ENCODE peak calls at places on chromosomes 1 and 21, in seven cellular contexts. K is fibroblast of the conjunctiva, L is PC-3, U is endothelial cell of umbilical vein, M is GM04504, W is right lobe of liver, D is Caki2. N is an unnamed sample.

GRCh38 chr1:18963968-18964367 is 7.5 kb upstream of the IFFO2 start:
- DNase-seq in M (no peak), U (no peak), K (no peak), W (no peak), L (no peak), D (no peak), N (no peak)

GRCh38 chr1:50527249-50527986 is 104.2 kb upstream of the DMRTA2 start:
- DNase-seq in U (no peak), L (no peak), K (no peak), D (peak; percentile 23), W (no peak), M (no peak), N (no peak)

GRCh38 chr1:53578358-53578757 is 119.2 kb downstream of the DMRTB1 start:
- DNase-seq in L (no peak), M (no peak), D (no peak), W (no peak), U (no peak), K (no peak), N (no peak)

GRCh38 chr21:33372582-33372981 is 30.6 kb upstream of the IFNGR2 start:
- DNase-seq in W (no peak), U (no peak), K (no peak), D (no peak), M (no peak), L (no peak), N (no peak)

GRCh38 chr21:32238063-32238462 is 40.8 kb downstream of the MIS18A start:
- DNase-seq in L (no peak), D (no peak), U (no peak), K (no peak), M (no peak), W (no peak), N (no peak)

GRCh38 chr1:2194898-2195673 is 514 bp upstream of the FAAP20 start:
- DNase-seq in M (peak; percentile 74), U (peak; percentile 86), D (peak; percentile 86), W (peak; percentile 95), L (peak; percentile 92), K (peak; percentile 66), N (peak; percentile 70)

GRCh38 chr1:43511394-43511793 is 19.3 kb upstream of the PTPRF start:
- DNase-seq in M (no peak), L (no peak), U (no peak), W (no peak), D (no peak), K (no peak), N (no peak)

GRCh38 chr1:8266436-8267165 is 51.3 kb upstream of the SLC45A1 start:
- DNase-seq in D (peak; percentile 20), M (no peak), W (no peak), K (no peak), L (no peak), U (peak; percentile 28), N (no peak)

GRCh38 chr1:22176258-22176657 is 33.4 kb upstream of the WNT4 start:
- DNase-seq in D (no peak), W (no peak), L (no peak), K (no peak), M (no peak), U (no peak), N (peak; percentile 69)

GRCh38 chr1:235597867-235598553 is 51.6 kb downstream of the GNG4 start:
- DNase-seq in W (no peak), L (peak; percentile 56), M (peak; percentile 13), U (peak; percentile 18), K (peak; percentile 10), D (no peak), N (no peak)

GRCh38 chr1:166117776-166118175 is 49.0 kb downstream of the FAM78B start:
- DNase-seq in W (no peak), L (no peak), M (no peak), D (no peak), U (no peak), K (no peak), N (no peak)

GRCh38 chr1:211376807-211377206 is 50.2 kb downstream of the TRAF5 start:
- DNase-seq in W (no peak), K (no peak), D (no peak), U (no peak), M (no peak), L (no peak), N (no peak)

GRCh38 chr1:29688477-29689365 is 452.4 kb downstream of the PTPRU start:
- DNase-seq in W (no peak), U (peak; percentile 56), L (peak; percentile 58), K (no peak), M (no peak), D (no peak), N (no peak)

GRCh38 chr1:175221548-175222175 is 29.1 kb upstream of the KIAA0040 start:
- DNase-seq in M (no peak), K (no peak), L (peak; percentile 29), U (peak; percentile 43), D (peak; percentile 64), W (no peak), N (no peak)

GRCh38 chr1:183032122-183032921 is 9.1 kb downstream of the LAMC1 start:
- DNase-seq in D (peak; percentile 58), M (no peak), U (peak; percentile 1), W (no peak), L (peak; percentile 55), K (no peak), N (no peak)

GRCh38 chr1:50750021-50750619 is 209.9 kb downstream of the FAF1 start:
- DNase-seq in D (no peak), K (peak; percentile 18), M (no peak), U (peak; percentile 61), L (peak; percentile 51), W (no peak), N (no peak)

GRCh38 chr1:245682638-245683376 is 528.0 kb downstream of the KIF26B start:
- DNase-seq in K (no peak), D (no peak), W (no peak), U (no peak), M (peak; percentile 29), L (no peak), N (no peak)

GRCh38 chr1:230050973-230051735 is 15.9 kb upstream of the GALNT2 start:
- DNase-seq in U (no peak), K (no peak), L (no peak), D (no peak), W (no peak), M (no peak), N (no peak)

GRCh38 chr1:3013371-3014038 is 7.8 kb upstream of the ACTRT2 start:
- DNase-seq in M (no peak), K (no peak), D (no peak), U (no peak), L (no peak), W (no peak), N (no peak)

GRCh38 chr1:10508511-10508951 is 33.8 kb downstream of the PEX14 start:
- DNase-seq in W (no peak), K (no peak), U (no peak), M (no peak), L (no peak), D (peak; percentile 88), N (no peak)

GRCh38 chr21:46295177-46295711 is 9.1 kb downstream of the YBEY start:
- DNase-seq in L (no peak), K (peak; percentile 23), U (no peak), D (no peak), M (no peak), W (no peak), N (no peak)

GRCh38 chr1:116878804-116879477 is 30.8 kb upstream of the PTGFRN start:
- DNase-seq in D (no peak), U (peak; percentile 72), W (no peak), L (peak; percentile 25), K (peak; percentile 43), M (no peak), N (peak; percentile 62)

GRCh38 chr1:30778156-30778978 is 20.8 kb upstream of the LAPTM5 start:
- DNase-seq in U (peak; percentile 72), L (peak; percentile 85), W (peak; percentile 65), M (peak; percentile 11), K (peak; percentile 55), D (peak; percentile 95), N (peak; percentile 30)

GRCh38 chr1:10830961-10831669 is 34.7 kb upstream of the CASZ1 start:
- DNase-seq in K (no peak), D (no peak), U (no peak), L (no peak), W (no peak), M (peak; percentile 6), N (no peak)

GRCh38 chr1:240711020-240711419 is 99.1 kb upstream of the GREM2 start:
- DNase-seq in K (no peak), M (no peak), L (no peak), U (no peak), W (no peak), D (no peak), N (no peak)

GRCh38 chr1:201608635-201609395 is 69.9 kb downstream of the NAV1 start:
- DNase-seq in L (no peak), M (no peak), U (peak; percentile 17), D (no peak), W (no peak), K (no peak), N (no peak)

GRCh38 chr1:116987256-116987555 is 14.4 kb upstream of the CD101 start:
- DNase-seq in M (no peak), U (no peak), D (no peak), K (no peak), L (no peak), W (no peak), N (no peak)

GRCh38 chr1:18811733-18812132 is 47.7 kb downstream of the TAS1R2 start:
- DNase-seq in U (no peak), K (no peak), L (no peak), M (no peak), W (no peak), D (no peak), N (no peak)

GRCh38 chr1:150152772-150153461 is 3.2 kb downstream of the PLEKHO1 start:
- DNase-seq in K (no peak), W (no peak), L (peak; percentile 24), M (no peak), U (peak; percentile 71), D (peak; percentile 29), N (no peak)

GRCh38 chr1:20440785-20441200 is 45.2 kb downstream of the CAMK2N1 start:
- DNase-seq in M (no peak), L (peak; percentile 69), U (peak; percentile 71), W (peak; percentile 30), K (no peak), D (peak; percentile 34), N (peak; percentile 29)

N was measured in NCI-H1105.